ENCODE peak calls at places on chromosomes 4 and X, in eight cellular contexts. R is upper lobe of right lung, E is fibroblast of lung, F is cardiac muscle cell, H is lung, Y is uterus, G is H1, J is tibial artery. P is an unnamed sample.
A peak's percentile ranks its signal among the peaks of the same experiment; 100 is the strongest.

GRCh38 chrX:135185795-135186443 is 14.7 kb upstream of the CT55 start:
- DNase-seq in Y (no peak), H (peak; percentile 38), J (peak; percentile 22), G (peak; percentile 25), E (peak; percentile 35), F (peak; percentile 58), R (no peak), P (no peak)

GRCh38 chrX:120790118-120790517 is 85.5 kb downstream of the CT47B1 start:
- DNase-seq in H (peak; percentile 37), F (peak; percentile 86), G (no peak), E (peak; percentile 68), R (no peak), J (no peak), Y (peak; percentile 51), P (no peak)

GRCh38 chr4:132619968-132620367 is 529.1 kb upstream of the PCDH10 start:
- DNase-seq in F (no peak), J (no peak), Y (no peak), H (no peak), G (no peak), R (no peak), E (no peak), P (no peak)

GRCh38 chr4:88522702-88523324 is 763 bp downstream of the PYURF start:
- DNase-seq in R (peak; percentile 74), E (peak; percentile 34), H (no peak), J (peak; percentile 55), G (no peak), F (peak; percentile 59), Y (peak; percentile 38), P (no peak)

GRCh38 chr4:29708473-29708872 is 1011.7 kb upstream of the PCDH7 start:
- DNase-seq in Y (no peak), J (no peak), H (no peak), R (no peak), E (peak; percentile 0), F (no peak), G (no peak), P (no peak)

GRCh38 chrX:16719334-16720084 is at the start of gene SYAP1:
- DNase-seq in H (peak; percentile 98), Y (peak; percentile 97), J (peak; percentile 92), F (peak; percentile 97), G (peak; percentile 70), R (peak; percentile 95), E (peak; percentile 97), P (peak; percentile 94)

GRCh38 chrX:139776614-139777013 is 68.6 kb upstream of the MCF2 start:
- DNase-seq in Y (no peak), G (no peak), J (no peak), F (no peak), E (no peak), H (no peak), R (no peak), P (no peak)

GRCh38 chr4:83212041-83212851 is 72.4 kb downstream of the COQ2 start:
- DNase-seq in R (no peak), J (no peak), H (no peak), F (no peak), G (no peak), Y (no peak), E (no peak), P (no peak)

GRCh38 chr4:33850503-33850902 is 2393.8 kb downstream of the ARAP2 start:
- DNase-seq in G (no peak), Y (no peak), J (no peak), R (no peak), F (no peak), E (peak; percentile 65), H (no peak), P (no peak)

GRCh38 chr4:184764601-184765000 is 30.7 kb upstream of the CENPU start:
- DNase-seq in G (no peak), R (no peak), H (no peak), F (no peak), J (no peak), Y (no peak), E (no peak), P (no peak)

GRCh38 chr4:158936238-158936637 is 166.6 kb upstream of the RAPGEF2 start:
- DNase-seq in E (no peak), G (no peak), H (no peak), R (no peak), J (no peak), F (no peak), Y (no peak), P (no peak)

GRCh38 chr4:65865489-65865888 is 195.2 kb upstream of the EPHA5 start:
- DNase-seq in G (no peak), R (no peak), E (peak; percentile 3), H (no peak), F (peak; percentile 31), Y (no peak), J (no peak), P (no peak)

GRCh38 chrX:125203379-125203736 is 116.3 kb upstream of the TEX13C start:
- DNase-seq in J (no peak), H (no peak), F (no peak), Y (no peak), G (no peak), E (no peak), R (peak; percentile 54), P (no peak)

GRCh38 chr4:58357947-58358346 is 1247.8 kb upstream of the IGFBP7 start:
- DNase-seq in F (no peak), E (no peak), H (no peak), Y (no peak), G (no peak), R (no peak), J (no peak), P (no peak)

GRCh38 chr4:94365304-94365703 is 22.7 kb upstream of the HPGDS start:
- DNase-seq in F (no peak), Y (no peak), H (no peak), G (no peak), J (no peak), E (peak; percentile 15), R (no peak), P (no peak)

GRCh38 chrX:46567388-46567787 is 6.2 kb upstream of the CHST7 start:
- DNase-seq in E (no peak), F (no peak), J (no peak), R (no peak), H (no peak), G (no peak), Y (no peak), P (no peak)

GRCh38 chrX:15643786-15644559 is 20.6 kb downstream of the CLTRN start:
- DNase-seq in Y (no peak), E (no peak), H (no peak), J (no peak), F (no peak), R (no peak), G (no peak), P (no peak)

DNA sequence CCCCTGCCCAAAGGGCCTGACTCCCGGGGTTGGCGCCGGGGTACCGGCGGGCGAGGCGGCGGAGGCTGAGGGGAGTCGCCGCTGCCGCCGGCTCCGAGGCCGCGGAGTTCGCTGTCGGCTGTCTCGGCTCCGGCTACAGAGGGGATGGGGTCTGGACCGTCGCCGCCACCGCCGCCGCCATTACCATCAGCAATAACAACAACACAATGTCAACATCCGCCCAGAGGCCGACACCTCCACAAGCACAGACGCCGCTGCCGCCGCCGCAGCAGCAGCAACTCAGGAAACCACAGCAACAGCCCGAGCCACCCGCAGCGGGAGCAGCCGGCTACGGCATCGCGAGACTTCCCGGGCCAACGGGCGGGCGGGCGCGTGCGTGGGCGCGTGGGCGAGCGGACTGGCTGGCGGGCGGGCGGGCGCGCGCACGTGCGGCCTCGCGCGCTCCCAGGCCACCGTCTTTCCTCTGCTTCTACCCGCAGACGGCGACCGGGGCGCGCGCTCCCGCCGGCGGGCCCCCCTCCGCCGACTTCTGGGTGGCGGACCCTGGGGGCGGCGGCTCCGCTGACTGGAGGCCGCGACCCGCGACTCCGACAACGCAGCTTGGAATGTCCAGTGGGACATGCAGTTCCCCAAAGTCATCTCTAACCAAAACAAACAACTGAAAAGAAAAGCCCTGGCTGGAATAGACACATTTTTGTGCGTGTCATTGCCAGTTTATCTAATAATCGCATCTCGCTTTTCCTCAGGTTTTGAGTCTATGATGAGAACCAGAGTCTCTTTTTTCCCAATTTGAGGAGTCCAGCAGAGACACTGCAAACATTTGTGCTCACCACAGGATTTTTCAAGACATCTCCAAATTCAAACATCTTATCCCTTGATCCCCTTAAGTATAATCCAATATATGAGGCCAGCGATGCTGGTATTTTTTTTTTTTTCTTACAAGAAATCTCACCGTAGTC is at the start of gene CHIC2:
- DNase-seq in H (peak; percentile 95), G (peak; percentile 72), R (peak; percentile 98), E (peak; percentile 94), J (peak; percentile 95), Y (peak; percentile 94), F (peak; percentile 97), P (peak; percentile 83)
- H3K4me1 ChIP-seq in H (peaks cover 10% of the 10 kb centered on the region), G (peaks cover 5% of the 10 kb centered on the region), R (peaks cover 45% of the 10 kb centered on the region), E (peaks cover 16% of the 10 kb centered on the region), J (peaks cover 28% of the 10 kb centered on the region), Y (no peaks in the 10 kb centered on the region), F (peaks cover 34% of the 10 kb centered on the region), P (peaks cover 36% of the 10 kb centered on the region)

GRCh38 chrX:71615954-71616353 is 2.4 kb downstream of the CXCR3 start:
- DNase-seq in R (no peak), F (no peak), H (no peak), Y (no peak), J (no peak), G (no peak), E (no peak), P (no peak)
- TF ChIP-seq CTCF in R (no peak), F (no peak), H (no peak), Y (no peak), J (no peak), G (no peak), E (no peak), P (no peak)

DNA sequence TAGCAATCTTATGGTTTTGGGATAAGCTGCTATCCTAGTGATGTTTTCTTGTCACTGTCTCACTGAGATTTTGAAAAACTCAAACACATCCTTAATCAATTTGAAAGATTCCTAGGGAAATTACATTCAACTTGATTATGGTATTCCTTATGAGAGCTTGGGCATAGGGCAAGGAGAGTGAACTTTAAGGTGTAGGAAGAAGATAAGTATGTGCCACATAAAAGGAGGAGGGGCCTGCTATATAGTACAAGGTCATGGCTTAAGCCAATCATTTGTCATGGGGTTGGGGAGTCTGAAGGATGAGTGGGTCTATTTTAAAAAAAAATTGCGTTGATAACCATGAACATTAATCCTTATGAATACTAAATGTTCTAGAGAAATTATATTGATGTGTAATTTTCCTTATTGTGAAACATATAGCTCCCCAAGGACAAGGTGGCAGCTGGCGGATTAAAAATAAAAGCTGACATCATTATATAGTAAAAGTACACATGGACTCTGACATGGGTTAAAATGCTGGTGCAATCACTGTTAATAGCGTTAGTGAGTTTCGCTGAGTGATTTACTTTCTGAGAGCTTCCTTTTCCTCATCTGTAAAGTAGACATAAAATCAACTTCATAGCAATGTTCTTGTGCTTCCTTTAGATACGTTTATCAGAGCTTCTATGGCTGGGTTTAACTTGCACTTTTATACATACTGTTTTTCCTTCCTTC is 17.4 kb downstream of the GALNT7 start:
- DNase-seq in H (no peak), J (no peak), Y (no peak), G (no peak), R (no peak), E (no peak), F (no peak), P (no peak)
- H3K4me3 ChIP-seq in H (no peak overlapping the region), J (no peak overlapping the region), Y (no peak overlapping the region), G (no peak overlapping the region), R (peak overlapping the region; percentile 6), E (no peak overlapping the region), F (no peak overlapping the region), P (no peak overlapping the region)

DNA sequence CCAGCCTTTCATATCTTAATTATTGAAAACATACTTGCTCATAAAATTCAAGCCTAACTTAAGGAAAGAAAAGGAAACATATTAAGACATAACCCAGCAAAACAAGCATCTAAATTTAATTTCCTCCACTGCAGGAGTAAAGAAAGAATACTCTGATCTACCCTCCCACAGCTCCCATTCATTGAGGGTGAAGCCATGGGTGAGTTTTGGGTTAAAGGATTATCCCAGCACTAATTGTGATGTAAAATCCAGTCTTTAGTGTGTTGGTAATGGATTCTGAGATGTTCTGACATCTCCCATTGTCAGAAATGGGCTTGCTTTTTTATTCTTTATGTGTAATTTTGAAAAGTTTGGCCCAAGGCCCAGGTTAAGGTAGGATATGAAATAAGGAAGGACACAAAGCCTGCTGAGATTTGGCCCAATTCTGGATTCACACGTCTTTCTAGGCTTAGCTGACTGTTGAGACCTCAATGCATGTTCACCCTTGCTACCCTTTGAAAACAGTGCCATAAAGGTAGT is 50.4 kb downstream of the SPARCL1 start:
- DNase-seq in G (no peak), E (no peak), Y (no peak), F (no peak), J (no peak), H (no peak), R (no peak), P (no peak)
- H3K4me1 ChIP-seq in G (peaks cover 4% of the 10 kb centered on the region), E (no peaks in the 10 kb centered on the region), Y (no peaks in the 10 kb centered on the region), F (no peaks in the 10 kb centered on the region), J (no peaks in the 10 kb centered on the region), H (no peaks in the 10 kb centered on the region), R (no peaks in the 10 kb centered on the region), P (no peaks in the 10 kb centered on the region)

P was measured in ascending aorta.